ENCODE peak calls at places on chromosomes 2 and 18, in four cellular contexts. A is ovary, D is heart left ventricle, I is adrenal gland. C is an unnamed sample.

GRCh38 chr2:128778843-128779242 is 460.2 kb upstream of the HS6ST1 start:
- DNase-seq in A (no peak), D (no peak), I (no peak), C (no peak)

GRCh38 chr2:41695714-41696113 is 352.1 kb upstream of the PKDCC start:
- DNase-seq in A (no peak), D (no peak), I (no peak), C (no peak)

GRCh38 chr2:200380139-200380561 is 73.7 kb downstream of the SPATS2L start:
- DNase-seq in A (no peak), D (no peak), I (no peak), C (no peak)

GRCh38 chr18:7812431-7813063 is 245.4 kb downstream of the PTPRM start:
- DNase-seq in A (no peak), D (no peak), I (no peak), C (no peak)

GRCh38 chr2:106735807-106736206 is 150.2 kb downstream of the ST6GAL2 start:
- DNase-seq in A (no peak), D (no peak), I (no peak), C (no peak)

GRCh38 chr2:119222863-119223520 is 642 bp upstream of the STEAP3 start:
- DNase-seq in A (no peak), D (no peak), I (no peak), C (no peak)

GRCh38 chr2:70118798-70119454 is 31.6 kb downstream of the PCBP1 start:
- DNase-seq in A (peak; percentile 10), D (peak; percentile 12), I (no peak), C (no peak)

GRCh38 chr2:102703748-102704147 is 58.1 kb upstream of the TMEM182 start:
- DNase-seq in A (no peak), D (no peak), I (no peak), C (no peak)

GRCh38 chr18:28831476-28831875 is 654.5 kb upstream of the CDH2 start:
- DNase-seq in A (no peak), D (no peak), I (no peak), C (no peak)

GRCh38 chr2:46988733-46989481 is 73.3 kb upstream of the MCFD2 start:
- DNase-seq in A (peak; percentile 73), D (peak; percentile 57), I (peak; percentile 83), C (no peak)

GRCh38 chr18:36805105-36805504 is 23.7 kb downstream of the TPGS2 start:
- DNase-seq in A (no peak), D (no peak), I (no peak), C (no peak)

GRCh38 chr2:152284398-152284797 is 50.6 kb upstream of the FMNL2 start:
- DNase-seq in A (no peak), D (no peak), I (no peak), C (no peak)

GRCh38 chr2:5932556-5933469 is 240.6 kb downstream of the SOX11 start:
- DNase-seq in A (no peak), D (peak; percentile 79), I (no peak), C (no peak)

GRCh38 chr2:110948027-110948687 is 172.6 kb upstream of the BCL2L11 start:
- DNase-seq in A (no peak), D (no peak), I (peak; percentile 59), C (peak; percentile 32)

GRCh38 chr2:38037757-38038615 is 38.0 kb downstream of the CYP1B1 start:
- DNase-seq in A (peak; percentile 45), D (peak; percentile 45), I (no peak), C (peak; percentile 39)

GRCh38 chr18:66640431-66640830 is 36.5 kb upstream of the CDH19 start:
- DNase-seq in A (no peak), D (peak; percentile 66), I (no peak), C (no peak)

GRCh38 chr18:39463986-39464385 is 1898.4 kb upstream of the CELF4 start:
- DNase-seq in A (no peak), D (no peak), I (no peak), C (no peak)

GRCh38 chr2:214158851-214159250 is 252.0 kb upstream of the VWC2L start:
- DNase-seq in A (no peak), D (no peak), I (no peak), C (no peak)

GRCh38 chr2:202429164-202429980 is 53.2 kb downstream of the BMPR2 start:
- DNase-seq in A (no peak), D (no peak), I (no peak), C (no peak)

GRCh38 chr2:29382486-29382885 is 267.3 kb downstream of the CLIP4 start:
- DNase-seq in A (no peak), D (no peak), I (no peak), C (no peak)

GRCh38 chr2:112151701-112152440 is 13.7 kb downstream of the FBLN7 start:
- DNase-seq in A (no peak), D (no peak), I (peak; percentile 27), C (no peak)

GRCh38 chr2:233455491-233455890 is 101.2 kb downstream of the DGKD start:
- DNase-seq in A (peak; percentile 11), D (peak; percentile 8), I (no peak), C (peak; percentile 8)

GRCh38 chr2:43127208-43127940 is 99.0 kb downstream of the ZFP36L2 start:
- DNase-seq in A (peak; percentile 59), D (peak; percentile 71), I (peak; percentile 82), C (peak; percentile 47)

GRCh38 chr2:188607501-188607900 is 315.8 kb downstream of the GULP1 start:
- DNase-seq in A (no peak), D (no peak), I (no peak), C (no peak)

GRCh38 chr2:46925444-46926351 is 10.1 kb upstream of the MCFD2 start:
- DNase-seq in A (no peak), D (no peak), I (no peak), C (no peak)

GRCh38 chr18:77199707-77200106 is 49.9 kb upstream of the GALR1 start:
- DNase-seq in A (no peak), D (no peak), I (no peak), C (no peak)

GRCh38 chr2:154455871-154456270 is 242.6 kb upstream of the KCNJ3 start:
- DNase-seq in A (no peak), D (no peak), I (no peak), C (no peak)

GRCh38 chr2:226125151-226125550 is 674.5 kb downstream of the IRS1 start:
- DNase-seq in A (no peak), D (no peak), I (no peak), C (no peak)

GRCh38 chr2:240717181-240717641 is 25.5 kb downstream of the AQP12A start:
- DNase-seq in A (no peak), D (peak; percentile 15), I (no peak), C (no peak)

GRCh38 chr2:188819781-188820180 is 154.4 kb upstream of the COL3A1 start:
- DNase-seq in A (no peak), D (no peak), I (no peak), C (no peak)

GRCh38 chr2:139439100-139439499 is 658.9 kb upstream of the NXPH2 start:
- DNase-seq in A (no peak), D (no peak), I (no peak), C (no peak)

GRCh38 chr2:176110975-176111663 is 4.0 kb downstream of the HOXD11 start:
- DNase-seq in A (no peak), D (no peak), I (peak; percentile 66), C (no peak)

GRCh38 chr2:198916548-198916947 is 541.2 kb downstream of the SATB2 start:
- DNase-seq in A (no peak), D (no peak), I (no peak), C (no peak)

GRCh38 chr2:24247164-24247563 is 72.3 kb downstream of the FAM228A start:
- DNase-seq in A (no peak), D (no peak), I (no peak), C (no peak)

GRCh38 chr2:144519934-144520717 is at the start of gene ZEB2:
- DNase-seq in A (peak; percentile 79), D (peak; percentile 73), I (peak; percentile 86), C (peak; percentile 67)

GRCh38 chr2:223762853-223763252 is 74.5 kb downstream of the AP1S3 start:
- DNase-seq in A (no peak), D (no peak), I (no peak), C (no peak)

GRCh38 chr2:39733070-39733674 is 45.9 kb downstream of the THUMPD2 start:
- DNase-seq in A (no peak), D (no peak), I (no peak), C (no peak)

GRCh38 chr2:20214566-20215182 is 10.3 kb downstream of the SDC1 start:
- DNase-seq in A (no peak), D (no peak), I (no peak), C (no peak)
- H3K4me1 ChIP-seq in A (peaks cover 11% of the 10 kb centered on the region), D (no peaks in the 10 kb centered on the region), I (peaks cover 34% of the 10 kb centered on the region), C (no peaks in the 10 kb centered on the region)

DNA sequence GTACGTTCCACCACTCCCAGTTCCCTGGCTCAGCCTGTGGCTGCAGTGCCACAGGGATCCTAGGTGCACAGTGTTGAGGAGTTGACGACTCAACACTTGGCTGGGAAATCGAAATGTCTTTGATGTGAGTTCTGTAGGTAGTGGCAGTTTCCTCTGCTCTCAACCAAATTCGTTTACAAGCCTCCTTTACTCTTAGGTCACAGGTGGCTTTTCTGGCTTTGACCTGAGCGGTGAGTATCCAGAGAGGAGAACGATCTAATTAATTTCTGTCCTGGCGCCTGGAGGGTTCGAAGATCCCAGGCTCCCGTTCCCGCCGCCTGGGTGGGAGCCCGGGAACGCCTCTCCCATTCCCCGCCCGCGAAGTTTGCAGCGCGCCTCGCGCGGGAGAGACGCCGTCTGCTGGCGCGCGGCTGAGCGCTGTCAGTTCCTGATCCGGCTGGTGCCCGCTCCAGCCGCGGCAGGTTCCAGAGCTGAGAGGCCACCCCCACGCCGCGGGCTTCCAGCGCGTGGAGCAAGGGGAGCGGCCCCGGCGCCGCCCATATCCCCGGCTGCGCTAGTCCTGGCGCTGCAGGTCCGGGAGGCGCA is at the start of gene LAMA3:
- DNase-seq in A (peak; percentile 68), D (peak; percentile 70), I (peak; percentile 71), C (no peak)
- TF ChIP-seq POLR2A in A (peak; percentile 26), D (peak; percentile 16), I (peak; percentile 40), C (no peak)

GRCh38 chr2:234916674-234917073 is 35.1 kb upstream of the SH3BP4 start:
- DNase-seq in A (no peak), D (no peak), I (no peak), C (no peak)
- TF ChIP-seq CTCF in A (no peak), D (no peak), I (no peak), C (no peak)

DNA sequence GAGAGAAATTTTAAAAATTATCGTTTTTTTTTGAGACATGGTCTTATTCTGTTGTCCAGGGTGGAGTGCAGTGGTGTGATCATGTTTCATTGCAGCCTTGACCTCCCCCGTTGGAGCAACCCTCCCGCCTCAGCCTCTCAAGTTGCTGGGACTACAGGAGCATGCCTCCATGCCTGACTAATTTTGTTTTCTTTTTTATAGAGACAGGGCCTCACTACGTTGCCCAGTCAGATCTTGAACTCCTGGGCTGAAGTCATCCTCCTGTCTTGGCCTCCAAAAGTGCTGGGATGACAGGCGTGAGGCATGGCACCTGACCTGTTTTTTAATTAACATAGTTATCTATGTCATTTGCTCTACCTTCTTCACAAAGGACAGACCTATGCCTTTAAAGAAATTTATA is 3.5 kb downstream of the RNF138 start:
- DNase-seq in A (no peak), D (no peak), I (no peak), C (no peak)
- H3K4me1 ChIP-seq in A (peaks cover 4% of the 10 kb centered on the region), D (peaks cover 35% of the 10 kb centered on the region), I (peaks cover 26% of the 10 kb centered on the region), C (peaks cover 50% of the 10 kb centered on the region)

GRCh38 chr2:231037202-231037730 is at the start of gene C2orf72:
- DNase-seq in A (no peak), D (no peak), I (no peak), C (no peak)
- TF ChIP-seq POLR2A in A (no peak), D (no peak), I (no peak), C (no peak)